ENCODE peak calls at places on chromosomes 7 and 10, in five cellular contexts. One of them, this sample, is unnamed.

GRCh38 chr7:95623788-95624187 is 27.5 kb upstream of the PDK4 start:
- DNase-seq in AG04450: no peak
- DNase-seq in fibroblast of pulmonary artery: no peak
- DNase-seq in ovary: no peak
- DNase-seq in OCI-LY7: no peak
- DNase-seq in this sample: no peak

GRCh38 chr7:69166979-69167516 is 431.2 kb upstream of the AUTS2 start:
- DNase-seq in fibroblast of pulmonary artery: no peak
- DNase-seq in AG04450: no peak
- DNase-seq in ovary: no peak
- DNase-seq in OCI-LY7: no peak
- DNase-seq in this sample: no peak

GRCh38 chr7:1638113-1638726 is 31.9 kb upstream of the ELFN1 start:
- DNase-seq in ovary: no peak
- DNase-seq in fibroblast of pulmonary artery: no peak
- DNase-seq in OCI-LY7: no peak
- DNase-seq in AG04450: no peak
- DNase-seq in this sample: no peak

GRCh38 chr10:30431435-30431911 is 2.5 kb upstream of the MAP3K8 start:
- DNase-seq in AG04450: no peak
- DNase-seq in ovary: peak; percentile 30
- DNase-seq in fibroblast of pulmonary artery: no peak
- DNase-seq in OCI-LY7: no peak
- DNase-seq in this sample: no peak

GRCh38 chr10:73647211-73647874 is 6.1 kb upstream of the MYOZ1 start:
- DNase-seq in AG04450: no peak
- DNase-seq in OCI-LY7: no peak
- DNase-seq in fibroblast of pulmonary artery: peak; percentile 26
- DNase-seq in ovary: peak; percentile 60
- DNase-seq in this sample: no peak

GRCh38 chr7:116988363-116988989 is 35.2 kb downstream of the ST7 start:
- DNase-seq in ovary: no peak
- DNase-seq in OCI-LY7: no peak
- DNase-seq in fibroblast of pulmonary artery: no peak
- DNase-seq in AG04450: no peak
- DNase-seq in this sample: no peak

GRCh38 chr7:81244213-81244612 is 325.4 kb upstream of the SEMA3C start:
- DNase-seq in fibroblast of pulmonary artery: peak; percentile 65
- DNase-seq in ovary: no peak
- DNase-seq in AG04450: no peak
- DNase-seq in OCI-LY7: no peak
- DNase-seq in this sample: no peak

GRCh38 chr10:52650873-52651272 is 121.7 kb downstream of the MBL2 start:
- DNase-seq in fibroblast of pulmonary artery: no peak
- DNase-seq in OCI-LY7: no peak
- DNase-seq in AG04450: no peak
- DNase-seq in ovary: no peak
- DNase-seq in this sample: no peak

GRCh38 chr10:104937528-104937927 is 296.4 kb downstream of the SORCS3 start:
- DNase-seq in fibroblast of pulmonary artery: peak; percentile 36
- DNase-seq in OCI-LY7: no peak
- DNase-seq in ovary: no peak
- DNase-seq in AG04450: no peak
- DNase-seq in this sample: no peak

DNA sequence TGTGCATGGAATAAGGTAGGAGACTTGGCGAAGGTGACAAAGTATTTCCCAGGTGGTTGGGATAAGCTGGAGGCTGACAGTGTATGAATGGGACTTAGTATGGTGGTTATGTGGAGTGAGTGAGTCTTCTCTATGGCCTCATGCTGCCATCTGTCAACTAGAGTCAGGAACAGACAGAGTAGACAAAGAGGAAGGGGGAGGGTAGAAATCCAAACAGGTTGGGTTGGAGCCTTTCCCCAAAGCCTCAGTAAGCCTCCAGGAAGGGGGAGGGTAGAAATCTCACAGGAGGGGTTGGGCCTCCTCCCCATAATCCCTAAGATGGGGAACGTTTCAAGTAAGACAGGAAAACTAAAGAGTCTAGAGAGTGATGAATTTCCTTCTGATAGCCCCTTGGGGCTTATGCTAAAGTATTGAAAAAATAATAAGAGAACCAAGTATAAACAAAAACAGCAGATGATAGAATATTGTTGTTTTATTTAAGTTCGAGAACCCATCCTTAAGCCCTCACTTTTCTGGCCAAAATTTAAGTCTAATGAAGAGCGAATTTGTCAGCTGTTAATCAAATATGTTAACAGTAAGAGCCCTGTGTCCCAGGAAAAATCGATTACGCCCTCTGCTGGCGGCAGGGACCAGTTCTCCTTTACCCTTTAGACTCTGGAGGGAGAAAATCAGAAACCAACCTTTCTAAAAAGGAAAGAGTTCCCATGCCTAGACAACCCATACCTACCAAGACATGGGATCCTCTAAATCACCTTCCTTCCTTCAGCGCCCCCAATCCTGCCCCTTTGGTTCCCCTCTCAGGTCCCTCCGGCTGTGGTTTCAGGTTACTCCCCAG is 1.8 kb upstream of the AKR1B15 start:
- DNase-seq in ovary: peak; percentile 56
- DNase-seq in fibroblast of pulmonary artery: peak; percentile 70
- DNase-seq in AG04450: no peak
- DNase-seq in OCI-LY7: peak; percentile 59
- DNase-seq in this sample: no peak
- H3K4me3 ChIP-seq in ovary: peak overlapping the region; percentile 35
- H3K4me3 ChIP-seq in fibroblast of pulmonary artery: peak overlapping the region; percentile 55
- H3K4me3 ChIP-seq in AG04450: peak overlapping the region; percentile 65
- H3K4me3 ChIP-seq in OCI-LY7: no peak overlapping the region
- H3K4me3 ChIP-seq in this sample: peak overlapping the region; percentile 20

GRCh38 chr7:93265220-93265619 is 33.1 kb downstream of the VPS50 start:
- DNase-seq in AG04450: no peak
- DNase-seq in fibroblast of pulmonary artery: no peak
- DNase-seq in ovary: no peak
- DNase-seq in OCI-LY7: no peak
- DNase-seq in this sample: no peak
- H3K4me3 ChIP-seq in AG04450: no peak overlapping the region
- H3K4me3 ChIP-seq in fibroblast of pulmonary artery: no peak overlapping the region
- H3K4me3 ChIP-seq in ovary: no peak overlapping the region
- H3K4me3 ChIP-seq in OCI-LY7: no peak overlapping the region
- H3K4me3 ChIP-seq in this sample: no peak overlapping the region

GRCh38 chr7:30502470-30503251 is 2.0 kb downstream of the GGCT start:
- DNase-seq in fibroblast of pulmonary artery: no peak
- DNase-seq in AG04450: no peak
- DNase-seq in OCI-LY7: peak; percentile 7
- DNase-seq in ovary: no peak
- DNase-seq in this sample: no peak
- H3K4me3 ChIP-seq in fibroblast of pulmonary artery: peak overlapping the region; percentile 92
- H3K4me3 ChIP-seq in AG04450: no peak overlapping the region
- H3K4me3 ChIP-seq in OCI-LY7: peak overlapping the region; percentile 84
- H3K4me3 ChIP-seq in ovary: no peak overlapping the region
- H3K4me3 ChIP-seq in this sample: no peak overlapping the region

GRCh38 chr10:80458638-80459037 is 4.5 kb downstream of the TSPAN14 start:
- DNase-seq in AG04450: no peak
- DNase-seq in OCI-LY7: no peak
- DNase-seq in ovary: no peak
- DNase-seq in fibroblast of pulmonary artery: no peak
- DNase-seq in this sample: no peak

GRCh38 chr10:80458263-80458625 is 4.1 kb downstream of the TSPAN14 start:
- DNase-seq in OCI-LY7: no peak
- DNase-seq in ovary: no peak
- DNase-seq in AG04450: no peak
- DNase-seq in fibroblast of pulmonary artery: no peak
- DNase-seq in this sample: no peak

GRCh38 chr10:80457554-80458262 is 3.6 kb downstream of the TSPAN14 start:
- DNase-seq in ovary: no peak
- DNase-seq in AG04450: no peak
- DNase-seq in fibroblast of pulmonary artery: no peak
- DNase-seq in OCI-LY7: no peak
- DNase-seq in this sample: no peak

GRCh38 chr10:80460399-80461207 is 6.5 kb downstream of the TSPAN14 start:
- DNase-seq in fibroblast of pulmonary artery: peak; percentile 61
- DNase-seq in AG04450: no peak
- DNase-seq in ovary: peak; percentile 65
- DNase-seq in OCI-LY7: no peak
- DNase-seq in this sample: no peak

DNA sequence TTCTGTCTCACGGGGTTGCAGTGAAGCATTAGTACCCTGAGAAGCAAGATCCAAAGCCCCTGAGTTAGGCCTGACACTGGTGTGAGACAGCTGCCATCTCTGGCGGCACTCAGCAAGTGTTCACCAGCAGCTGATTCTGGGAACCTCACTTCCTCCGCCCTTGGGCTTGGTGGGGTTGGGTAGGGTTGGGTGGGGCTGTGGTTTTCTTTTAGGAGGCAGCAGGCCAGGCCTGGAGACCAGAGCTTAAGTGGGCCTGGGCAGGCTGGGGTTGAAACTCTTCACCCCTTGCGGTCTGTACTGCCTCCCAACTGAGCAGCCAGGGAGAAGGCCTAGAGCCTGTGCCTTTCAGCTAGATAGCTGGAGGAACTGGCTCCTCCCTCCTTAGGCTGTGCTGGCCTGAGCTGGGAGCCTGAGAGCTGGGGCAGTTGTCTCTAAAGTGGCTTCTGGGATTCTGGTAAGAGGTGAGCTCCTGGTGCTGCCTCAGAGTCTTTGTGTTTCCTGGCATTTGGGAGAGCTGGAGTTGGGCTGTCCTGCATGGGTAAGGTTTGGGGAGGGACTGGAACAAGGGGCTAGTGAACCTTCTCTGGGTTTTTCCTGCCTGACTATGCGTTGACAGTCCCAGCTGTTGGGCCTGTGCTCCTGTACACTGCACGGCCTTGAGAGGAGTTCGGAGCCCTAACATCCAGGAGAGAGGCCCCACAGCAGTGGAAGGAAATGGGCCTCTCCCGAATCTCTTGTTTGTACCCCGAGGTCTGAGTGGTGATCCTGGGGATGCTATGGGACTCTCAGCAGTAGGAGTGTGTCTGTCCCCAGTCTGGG is 5.1 kb downstream of the TSPAN14 start:
- DNase-seq in OCI-LY7: peak; percentile 82
- DNase-seq in ovary: no peak
- DNase-seq in fibroblast of pulmonary artery: peak; percentile 46
- DNase-seq in AG04450: no peak
- DNase-seq in this sample: peak; percentile 63
- H3K4me3 ChIP-seq in OCI-LY7: peak overlapping the region; percentile 32
- H3K4me3 ChIP-seq in ovary: no peak overlapping the region
- H3K4me3 ChIP-seq in fibroblast of pulmonary artery: no peak overlapping the region
- H3K4me3 ChIP-seq in AG04450: no peak overlapping the region
- H3K4me3 ChIP-seq in this sample: no peak overlapping the region